ENCODE peak calls at places on chromosomes 1 and 21, in nine cellular contexts. D, O, F, U, Y, M, I, S and X are unnamed samples.

GRCh38 chr21:38609580-38609979 is 111.3 kb upstream of the ERG start:
- DNase-seq in F (no peak), I (no peak), M (no peak), Y (no peak), S (no peak), D (no peak), U (no peak), O (no peak), X (no peak)

GRCh38 chr1:245621589-245621988 is 466.8 kb downstream of the KIF26B start:
- DNase-seq in I (no peak), O (no peak), D (no peak), S (no peak), M (no peak), F (no peak), Y (no peak), U (no peak), X (no peak)

GRCh38 chr1:216168481-216169005 is 254.7 kb downstream of the USH2A start:
- DNase-seq in U (no peak), S (no peak), I (no peak), M (no peak), D (no peak), F (no peak), O (no peak), Y (no peak), X (no peak)

GRCh38 chr1:65172936-65173335 is 24.9 kb downstream of the AK4 start:
- DNase-seq in O (no peak), I (no peak), U (no peak), Y (no peak), F (no peak), S (no peak), D (no peak), M (no peak), X (no peak)

GRCh38 chr1:49106438-49106837 is 329.7 kb upstream of the BEND5 start:
- DNase-seq in F (no peak), S (no peak), O (no peak), I (no peak), Y (no peak), D (no peak), M (peak; percentile 22), U (no peak), X (no peak)

GRCh38 chr1:12532405-12533315 is 85.3 kb downstream of the DHRS3 start:
- DNase-seq in S (no peak), I (no peak), Y (no peak), M (no peak), O (no peak), F (no peak), D (no peak), U (no peak), X (no peak)

GRCh38 chr1:84403362-84403761 is 5.1 kb downstream of the DNASE2B start:
- DNase-seq in M (no peak), O (no peak), U (no peak), Y (no peak), I (no peak), S (no peak), F (no peak), D (no peak), X (no peak)

GRCh38 chr1:30740952-30741894 is 16.4 kb downstream of the LAPTM5 start:
- DNase-seq in D (no peak), M (no peak), U (no peak), S (no peak), O (peak; percentile 21), Y (no peak), I (no peak), F (no peak), X (no peak)

GRCh38 chr1:8284167-8284566 is 33.7 kb upstream of the SLC45A1 start:
- DNase-seq in F (no peak), I (no peak), M (no peak), U (no peak), Y (peak; percentile 52), O (no peak), D (no peak), S (peak; percentile 50), X (no peak)

GRCh38 chr21:14482165-14482564 is 64.0 kb downstream of the SAMSN1 start:
- DNase-seq in Y (no peak), U (peak; percentile 16), O (no peak), D (no peak), M (no peak), S (no peak), F (no peak), I (no peak), X (no peak)

GRCh38 chr21:41367598-41368360 is 6.0 kb downstream of the MX2 start:
- DNase-seq in Y (no peak), U (no peak), O (no peak), F (no peak), M (no peak), S (no peak), I (peak; percentile 37), D (no peak), X (peak; percentile 51)

GRCh38 chr1:46555826-46556619 is 4.6 kb upstream of the KNCN start:
- DNase-seq in U (no peak), I (no peak), M (no peak), Y (no peak), F (no peak), O (no peak), S (no peak), D (no peak), X (no peak)

GRCh38 chr1:7026188-7026587 is 240.9 kb downstream of the CAMTA1 start:
- DNase-seq in Y (no peak), D (no peak), M (peak; percentile 9), U (no peak), F (no peak), S (no peak), I (peak; percentile 24), O (no peak), X (no peak)

GRCh38 chr1:210232524-210233215 is at the start of gene SERTAD4:
- DNase-seq in U (peak; percentile 63), D (peak; percentile 54), M (no peak), F (peak; percentile 66), I (no peak), S (no peak), Y (peak; percentile 23), O (no peak), X (peak; percentile 64)

GRCh38 chr1:248471154-248471553 is 2.0 kb upstream of the OR2T3 start:
- DNase-seq in M (no peak), F (no peak), D (no peak), U (no peak), O (no peak), Y (no peak), S (no peak), I (no peak), X (no peak)

GRCh38 chr1:19273106-19273843 is 15.3 kb downstream of the AKR7A3 start:
- DNase-seq in M (no peak), F (no peak), Y (no peak), U (no peak), D (peak; percentile 72), I (no peak), S (no peak), O (no peak), X (peak; percentile 62)

DNA sequence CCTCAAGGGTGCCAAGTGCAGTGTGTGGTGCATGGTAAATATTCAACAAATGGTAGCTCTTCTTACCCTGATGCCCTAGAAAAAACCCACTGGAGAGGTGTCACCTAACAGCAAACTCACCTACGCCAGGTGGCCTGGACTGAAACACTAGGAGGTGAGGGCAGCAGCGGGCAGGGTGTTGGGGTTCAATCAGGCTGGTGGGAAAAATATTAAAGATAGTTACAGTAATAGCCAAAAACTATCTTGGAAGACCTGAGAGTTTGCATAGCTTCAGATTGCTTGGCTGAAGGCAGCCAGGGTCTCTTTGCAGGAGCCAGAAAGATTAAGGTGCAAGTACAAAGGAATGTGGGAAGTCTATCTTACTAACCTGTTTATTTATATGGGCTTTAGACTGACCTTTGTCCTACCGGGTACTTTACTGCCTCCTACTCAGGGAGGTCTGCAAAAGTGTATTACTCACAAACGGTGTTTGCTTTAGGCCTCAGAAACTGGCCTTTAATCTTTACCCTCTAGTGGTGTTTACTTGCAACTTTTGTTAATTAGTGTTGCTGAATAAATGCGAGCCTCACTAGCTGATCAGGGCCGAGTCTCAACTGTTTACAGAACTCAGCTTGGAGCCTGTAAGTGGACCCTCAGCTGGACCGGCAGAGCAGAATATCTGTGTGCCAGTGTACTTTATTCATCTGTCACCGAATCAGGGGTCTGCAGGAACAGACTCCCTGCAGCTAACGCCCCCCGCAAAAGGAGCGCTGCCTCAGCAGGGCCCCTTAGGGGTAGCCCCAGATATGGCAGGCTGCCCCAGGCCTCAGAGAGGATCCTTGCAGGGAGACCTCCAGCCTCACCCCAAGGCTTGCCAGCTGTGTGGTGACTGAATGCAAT is 63.9 kb downstream of the SYF2 start:
- DNase-seq in O (no peak), M (peak; percentile 50), Y (no peak), I (no peak), U (no peak), F (no peak), D (peak; percentile 69), S (no peak), X (peak; percentile 63)
- H3K4me3 ChIP-seq in O (no peak overlapping the region), M (no peak overlapping the region), Y (no peak overlapping the region), I (no peak overlapping the region), U (no peak overlapping the region), F (no peak overlapping the region), D (no peak overlapping the region), S (no peak overlapping the region), X (no peak overlapping the region)

GRCh38 chr1:177278626-177279390 is 108.0 kb downstream of the BRINP2 start:
- DNase-seq in I (no peak), D (no peak), S (peak; percentile 71), M (no peak), U (no peak), F (no peak), Y (peak; percentile 19), O (no peak), X (no peak)
- TF ChIP-seq CTCF in I (no peak), D (no peak), S (peak; percentile 9), M (no peak), U (no peak), F (no peak), Y (no peak), O (no peak), X (no peak)

GRCh38 chr1:151131832-151132675 is 14.4 kb downstream of the SEMA6C start:
- DNase-seq in O (no peak), M (no peak), Y (no peak), U (no peak), S (no peak), F (peak; percentile 69), D (peak; percentile 38), I (no peak), X (peak; percentile 60)
- H3K4me3 ChIP-seq in O (peak overlapping the region; percentile 21), M (no peak overlapping the region), Y (no peak overlapping the region), U (no peak overlapping the region), S (peak overlapping the region; percentile 47), F (peak overlapping the region; percentile 44), D (peak overlapping the region; percentile 27), I (peak overlapping the region; percentile 45), X (no peak overlapping the region)

DNA sequence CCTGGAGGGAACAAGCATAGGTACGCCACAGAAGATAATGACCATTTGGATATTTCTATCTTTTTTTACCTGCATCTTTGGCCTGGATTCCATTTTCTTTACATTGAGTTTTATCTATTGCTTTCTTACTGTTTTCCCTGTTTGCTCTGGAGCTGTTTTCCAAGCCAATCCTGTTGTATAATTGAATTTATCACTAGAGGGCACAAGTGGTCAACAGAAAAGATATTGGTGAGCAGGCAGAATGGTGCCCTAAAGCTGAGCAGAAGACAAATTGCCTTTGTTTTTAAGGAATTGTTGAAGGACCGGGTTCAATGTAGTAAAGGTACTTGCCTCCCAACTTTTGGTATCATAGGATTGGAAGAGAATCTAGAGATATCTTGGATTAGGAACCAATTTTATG is 152.8 kb downstream of the PPP1R12B start:
- DNase-seq in Y (peak; percentile 69), I (no peak), D (no peak), F (no peak), M (peak; percentile 41), U (no peak), S (peak; percentile 64), O (no peak), X (no peak)
- TF ChIP-seq CTCF in Y (peak; percentile 56), I (peak; percentile 62), D (peak; percentile 35), F (peak; percentile 28), M (peak; percentile 74), U (no peak), S (peak; percentile 51), O (peak; percentile 27), X (no peak)

GRCh38 chr1:160674415-160674814 is 27.6 kb upstream of the SLAMF1 start:
- DNase-seq in O (no peak), Y (no peak), M (no peak), F (no peak), I (no peak), D (no peak), U (no peak), S (no peak), X (peak; percentile 29)
- H3K4me3 ChIP-seq in O (no peak overlapping the region), Y (no peak overlapping the region), M (no peak overlapping the region), F (no peak overlapping the region), I (no peak overlapping the region), D (no peak overlapping the region), U (no peak overlapping the region), S (no peak overlapping the region), X (no peak overlapping the region)